ENCODE peak calls at places on chromosomes 16 and 17, in ten cellular contexts. E is stomach, U is transverse colon, O is SK-N-SH, L is prostate gland, X is upper lobe of left lung, C is H1, J is endothelial cell of umbilical vein, Y is GM12878, P is sigmoid colon. V is an unnamed sample.

GRCh38 chr17:61325382-61326073 is 74.1 kb upstream of the TBX2 start:
- DNase-seq in E (no peak), L (no peak), P (no peak), U (no peak), J (no peak), O (peak), C (no peak), X (no peak), Y (no peak), V (no peak)

GRCh38 chr16:71610936-71611871 is 14.8 kb upstream of the MARVELD3 start:
- DNase-seq in L (peak), U (peak), E (peak), X (peak), C (peak), Y (peak), O (peak), J (peak), P (no peak), V (peak)

GRCh38 chr17:61739002-61739401 is 124.3 kb downstream of the BRIP1 start:
- DNase-seq in U (no peak), L (no peak), P (no peak), Y (no peak), O (no peak), J (no peak), E (no peak), X (no peak), C (no peak), V (no peak)

GRCh38 chr17:73795730-73796129 is 151.5 kb upstream of the SDK2 start:
- DNase-seq in O (no peak), P (no peak), X (no peak), J (no peak), E (no peak), Y (no peak), C (no peak), U (no peak), L (no peak), V (no peak)

GRCh38 chr16:11273721-11274324 is 394 bp upstream of the PRM3 start:
- DNase-seq in L (no peak), O (no peak), C (no peak), J (no peak), Y (no peak), E (no peak), U (no peak), X (no peak), P (no peak), V (no peak)

GRCh38 chr16:3458278-3458851 is 14.9 kb downstream of the NAA60 start:
- DNase-seq in U (peak), X (no peak), P (no peak), Y (no peak), E (no peak), L (no peak), J (peak), C (no peak), O (no peak), V (no peak)

GRCh38 chr17:79993390-79994221 is 42.1 kb downstream of the TBC1D16 start:
- DNase-seq in C (peak), L (peak), J (no peak), Y (no peak), E (peak), P (peak), O (no peak), U (peak), X (peak), V (no peak)

GRCh38 chr17:68248886-68249872 is 1.3 kb downstream of the AMZ2 start:
- DNase-seq in X (no peak), P (no peak), C (no peak), L (no peak), E (no peak), J (no peak), U (no peak), O (no peak), Y (no peak), V (no peak)

GRCh38 chr17:19867654-19868395 is at the start of gene ULK2:
- DNase-seq in Y (no peak), E (peak), O (peak), P (peak), L (peak), X (peak), U (peak), C (no peak), J (peak), V (peak)
- TF ChIP-seq POLR2AphosphoS5 in Y (no peak), E (peak), O (peak), P (peak), L (no peak), X (peak), U (peak), C (peak), J (peak), V (no peak)

DNA sequence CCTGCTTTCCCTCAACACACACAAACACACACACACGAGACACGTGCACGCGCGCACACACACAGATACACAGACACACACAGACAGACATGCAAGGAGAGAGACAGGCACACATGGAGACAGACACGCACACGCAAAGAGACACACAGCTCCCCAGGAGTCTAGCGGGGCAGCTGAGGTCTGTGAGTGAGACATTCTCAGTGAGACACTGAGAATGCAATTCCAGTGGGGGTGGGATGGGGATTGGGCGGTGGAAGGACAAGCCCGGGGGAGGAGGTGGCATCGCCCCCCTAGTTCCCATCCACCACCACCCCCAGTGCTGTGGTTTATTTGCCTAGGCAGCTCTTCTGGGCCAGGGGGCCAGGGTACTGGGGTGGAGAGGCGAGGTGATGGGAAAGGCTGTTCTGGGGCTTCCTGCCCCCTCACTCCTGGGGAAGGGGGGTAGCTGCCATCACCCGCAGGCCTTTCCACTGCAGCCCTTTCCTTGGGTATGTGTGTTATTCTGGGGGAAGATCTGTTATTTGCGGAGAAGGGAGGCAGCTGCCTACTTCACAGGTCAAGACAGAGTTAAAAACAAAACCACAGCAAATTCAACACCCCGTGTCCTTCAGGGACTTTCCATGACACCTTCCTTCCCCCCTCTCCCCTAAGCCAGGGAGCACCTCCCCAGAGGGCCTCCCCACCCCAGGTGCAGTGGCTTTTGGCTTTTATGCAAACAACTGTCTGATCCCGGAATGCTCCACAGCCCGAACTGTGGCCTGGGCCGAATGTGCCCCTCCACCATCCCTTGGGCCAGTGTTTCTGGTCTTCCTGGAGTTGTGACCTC is 18.0 kb downstream of the GRB7 start:
- DNase-seq in C (no peak), U (peak), O (no peak), E (no peak), X (no peak), Y (peak), J (no peak), P (peak), L (no peak), V (no peak)
- TF ChIP-seq POLR2AphosphoS5 in C (no peak), U (no peak), O (no peak), E (no peak), X (no peak), Y (peak), J (no peak), P (no peak), L (no peak), V (peak)

DNA sequence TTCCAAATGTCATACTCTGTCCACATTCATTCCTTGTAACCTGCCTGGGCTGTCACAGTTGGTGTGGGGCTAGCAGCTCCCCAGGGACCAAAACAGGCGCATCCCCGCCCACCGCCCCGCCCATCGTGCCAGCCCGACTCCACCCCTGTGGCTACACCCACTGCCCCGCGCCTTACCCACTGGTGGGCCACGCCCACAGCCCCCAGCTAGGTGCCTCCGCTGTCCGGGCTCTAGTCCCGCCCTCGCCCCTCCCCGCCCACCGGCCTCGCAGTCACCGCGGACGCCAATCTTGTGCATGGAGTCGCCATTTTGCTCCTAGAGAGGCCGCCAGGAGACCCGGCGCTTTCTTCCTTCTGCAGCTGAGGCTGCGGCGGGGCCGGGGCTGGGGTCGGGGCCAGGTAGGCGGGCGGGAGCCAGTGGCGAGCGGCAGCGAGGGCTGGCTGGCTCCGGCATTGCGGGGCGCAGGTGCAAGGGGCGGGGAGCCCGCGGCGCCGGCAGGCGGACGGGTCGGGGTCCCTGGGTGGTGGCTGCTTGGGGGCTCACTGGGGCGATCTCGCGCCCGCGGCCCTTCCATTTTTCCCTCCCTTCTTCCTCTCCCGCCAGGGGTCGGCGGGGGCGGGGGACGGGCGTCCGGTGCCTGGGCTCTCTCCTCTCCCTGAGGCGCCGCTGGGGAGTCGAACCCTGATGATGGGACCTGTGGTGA is at the start of gene PRPSAP2:
- DNase-seq in O (peak), L (peak), C (peak), U (peak), P (peak), E (peak), X (peak), Y (peak), J (peak), V (peak)
- TF ChIP-seq POLR2AphosphoS5 in O (peak), L (peak), C (peak), U (peak), P (peak), E (peak), X (peak), Y (peak), J (peak), V (no peak)

GRCh38 chr17:81842725-81843504 is 8.1 kb upstream of the PPP1R27 start:
- DNase-seq in U (no peak), P (no peak), L (no peak), O (no peak), X (peak), C (no peak), J (no peak), E (no peak), Y (no peak), V (no peak)
- TF ChIP-seq POLR2AphosphoS5 in U (no peak), P (no peak), L (peak), O (no peak), X (no peak), C (peak), J (no peak), E (no peak), Y (no peak), V (no peak)